ENCODE peak calls at places on chromosomes 11 and 22, in seven cellular contexts. J is CD4-positive, alpha-beta T cell; L is CD8-positive, alpha-beta T cell; Y is GM12865; Q is PC-9; Z is right atrium auricular region; S is heart left ventricle. R is an unnamed sample.

GRCh38 chr11:58731819-58732218 is at the start of gene GLYAT:
- DNase-seq in Q (no peak), L (no peak), Z (no peak), Y (no peak), S (no peak), J (no peak), R (no peak)

GRCh38 chr11:34311126-34311525 is 46.7 kb downstream of the ABTB2 start:
- DNase-seq in J (no peak), L (no peak), Z (no peak), Y (no peak), Q (no peak), S (peak), R (no peak)

GRCh38 chr11:117384045-117384444 is 56.4 kb downstream of the CEP164 start:
- DNase-seq in J (no peak), Y (no peak), S (no peak), L (no peak), Q (no peak), Z (no peak), R (no peak)

GRCh38 chr11:33847251-33847650 is 44.6 kb downstream of the LMO2 start:
- DNase-seq in Z (no peak), J (no peak), L (no peak), Q (no peak), S (no peak), Y (no peak), R (no peak)

GRCh38 chr11:108206171-108206570 is 16.3 kb downstream of the NPAT start:
- DNase-seq in Z (no peak), J (no peak), L (no peak), S (no peak), Y (no peak), Q (no peak), R (no peak)

GRCh38 chr22:33811686-33812085 is 108.6 kb downstream of the LARGE1 start:
- DNase-seq in J (no peak), Q (no peak), L (no peak), S (peak), Y (no peak), Z (peak), R (no peak)

GRCh38 chr11:19697721-19698121 is 14.9 kb upstream of the NAV2 start:
- DNase-seq in J (no peak), Y (no peak), L (no peak), Q (no peak), Z (no peak), S (no peak), R (no peak)

GRCh38 chr11:126112547-126112946 is 49.9 kb upstream of the CDON start:
- DNase-seq in Q (no peak), L (no peak), Y (no peak), J (no peak), S (peak), Z (peak), R (no peak)

GRCh38 chr11:10158461-10158860 is 135.6 kb downstream of the SBF2 start:
- DNase-seq in Q (no peak), L (no peak), S (no peak), J (no peak), Y (no peak), Z (no peak), R (no peak)

GRCh38 chr11:83816572-83817187 is 530.5 kb upstream of the CCDC90B start:
- DNase-seq in Y (peak), J (no peak), S (no peak), Z (no peak), L (no peak), Q (no peak), R (peak)

GRCh38 chr11:75547617-75548054 is 14.4 kb upstream of the SERPINH1 start:
- DNase-seq in Z (peak), Q (peak), J (no peak), S (peak), L (peak), Y (peak), R (peak)

GRCh38 chr11:95108159-95108611 is 18.5 kb downstream of the ENDOD1 start:
- DNase-seq in J (no peak), L (no peak), Z (no peak), Q (peak), S (peak), Y (no peak), R (no peak)

GRCh38 chr11:72805214-72805613 is 9.0 kb upstream of the ATG16L2 start:
- DNase-seq in Y (no peak), J (no peak), Z (no peak), S (no peak), Q (no peak), L (no peak), R (no peak)

GRCh38 chr11:7591992-7592391 is 78.2 kb downstream of the PPFIBP2 start:
- DNase-seq in Z (no peak), Y (peak), Q (no peak), J (no peak), L (no peak), S (no peak), R (no peak)

GRCh38 chr11:112292785-112293407 is 32.2 kb upstream of the PLET1 start:
- DNase-seq in Q (peak), Y (no peak), Z (peak), S (no peak), J (no peak), L (no peak), R (no peak)

GRCh38 chr11:33094157-33094556 is 54.8 kb downstream of the TCP11L1 start:
- DNase-seq in Q (no peak), Y (no peak), Z (no peak), J (no peak), L (no peak), S (no peak), R (no peak)

GRCh38 chr11:65438257-65439151 is 15.9 kb downstream of the NEAT1 start:
- DNase-seq in Y (no peak), S (peak), Q (no peak), Z (no peak), L (no peak), J (no peak), R (no peak)

GRCh38 chr11:67286621-67287333 is 2.3 kb upstream of the ANKRD13D start:
- DNase-seq in Z (no peak), S (no peak), Q (no peak), J (no peak), L (peak), Y (no peak), R (no peak)

GRCh38 chr11:15671216-15671615 is 556.5 kb downstream of the INSC start:
- DNase-seq in Y (no peak), L (no peak), S (no peak), Q (no peak), Z (no peak), J (no peak), R (no peak)

GRCh38 chr11:125299821-125300220 is 135.3 kb downstream of the PKNOX2 start:
- DNase-seq in Q (no peak), Z (no peak), L (no peak), J (no peak), Y (no peak), S (no peak), R (no peak)

GRCh38 chr22:42066133-42066761 is 4.4 kb downstream of the NAGA start:
- DNase-seq in Y (no peak), Q (no peak), S (no peak), J (no peak), Z (peak), L (no peak), R (no peak)

GRCh38 chr11:1000357-1000982 is 36.0 kb downstream of the MUC6 start:
- DNase-seq in S (no peak), Y (no peak), Q (no peak), Z (no peak), J (no peak), L (no peak), R (no peak)

GRCh38 chr11:9708544-9708943 is 44.7 kb downstream of the SWAP70 start:
- DNase-seq in L (no peak), S (no peak), Y (no peak), Q (no peak), Z (no peak), J (no peak), R (no peak)

GRCh38 chr22:44369241-44369652 is 56.5 kb upstream of the SHISAL1 start:
- DNase-seq in Z (no peak), J (no peak), S (no peak), Q (no peak), Y (no peak), L (no peak), R (no peak)

GRCh38 chr11:86460461-86461404 is 86.0 kb downstream of the CCDC81 start:
- DNase-seq in J (no peak), Y (no peak), Z (no peak), S (no peak), L (no peak), Q (no peak), R (no peak)

GRCh38 chr11:112249871-112250590 is 10.6 kb downstream of the PLET1 start:
- DNase-seq in S (no peak), J (no peak), Z (no peak), Q (no peak), L (no peak), Y (no peak), R (no peak)

GRCh38 chr22:29457730-29458129 is 19.3 kb downstream of the RFPL1 start:
- DNase-seq in Z (no peak), S (no peak), Y (peak), L (no peak), Q (no peak), J (no peak), R (peak)

GRCh38 chr11:44518968-44519550 is 46.4 kb upstream of the CD82 start:
- DNase-seq in Y (no peak), J (no peak), Z (no peak), Q (no peak), L (no peak), S (no peak), R (no peak)

GRCh38 chr11:92129811-92130210 is 94.8 kb upstream of the FAT3 start:
- DNase-seq in L (no peak), S (no peak), Q (no peak), Z (no peak), Y (no peak), J (no peak), R (no peak)

GRCh38 chr11:97548280-97548679 is 1158.5 kb downstream of the JRKL start:
- DNase-seq in Y (no peak), L (no peak), S (no peak), Q (no peak), J (no peak), Z (no peak), R (no peak)

GRCh38 chr11:128627666-128628342 is 40.4 kb upstream of the ETS1 start:
- DNase-seq in S (no peak), Y (peak), J (no peak), Q (no peak), L (no peak), Z (peak), R (peak)
- TF ChIP-seq CTCF in S (no peak), Y (peak), J (no peak), Q (no peak), L (no peak), Z (no peak), R (no peak)

GRCh38 chr22:36331306-36331911 is 56.4 kb downstream of the MYH9 start:
- DNase-seq in Z (peak), L (peak), J (peak), Q (peak), S (peak), Y (peak), R (peak)
- TF ChIP-seq CTCF in Z (no peak), L (no peak), J (no peak), Q (no peak), S (no peak), Y (no peak), R (no peak)

GRCh38 chr11:17188675-17189074 is 19.1 kb downstream of the PIK3C2A start:
- DNase-seq in Q (no peak), Y (no peak), J (no peak), L (no peak), Z (no peak), S (no peak), R (no peak)
- TF ChIP-seq CTCF in Q (no peak), Y (no peak), J (no peak), L (no peak), Z (no peak), S (no peak), R (no peak)

DNA sequence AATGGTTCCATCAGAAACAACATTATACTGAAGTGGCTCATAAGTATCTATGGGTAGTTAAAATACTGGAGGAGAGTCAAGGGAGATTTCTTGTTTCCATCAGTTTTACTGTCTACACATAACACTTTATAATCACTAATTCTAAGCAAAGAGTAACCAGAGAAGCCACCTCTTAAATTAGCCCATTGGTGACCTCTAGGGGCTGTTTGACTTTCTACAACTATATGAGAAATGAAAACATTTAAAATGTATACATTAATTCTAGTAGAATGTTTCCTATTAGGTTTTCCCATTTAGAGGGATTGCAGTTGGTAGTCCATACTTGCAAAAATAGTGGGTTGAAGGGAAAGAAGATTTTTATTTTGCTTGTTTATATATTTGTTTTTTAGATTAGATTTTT is 504.3 kb downstream of the FAM181B start:
- DNase-seq in S (no peak), L (no peak), J (no peak), Q (no peak), Z (no peak), Y (peak), R (peak)
- TF ChIP-seq CTCF in S (no peak), L (no peak), J (no peak), Q (peak), Z (no peak), Y (peak), R (peak)

DNA sequence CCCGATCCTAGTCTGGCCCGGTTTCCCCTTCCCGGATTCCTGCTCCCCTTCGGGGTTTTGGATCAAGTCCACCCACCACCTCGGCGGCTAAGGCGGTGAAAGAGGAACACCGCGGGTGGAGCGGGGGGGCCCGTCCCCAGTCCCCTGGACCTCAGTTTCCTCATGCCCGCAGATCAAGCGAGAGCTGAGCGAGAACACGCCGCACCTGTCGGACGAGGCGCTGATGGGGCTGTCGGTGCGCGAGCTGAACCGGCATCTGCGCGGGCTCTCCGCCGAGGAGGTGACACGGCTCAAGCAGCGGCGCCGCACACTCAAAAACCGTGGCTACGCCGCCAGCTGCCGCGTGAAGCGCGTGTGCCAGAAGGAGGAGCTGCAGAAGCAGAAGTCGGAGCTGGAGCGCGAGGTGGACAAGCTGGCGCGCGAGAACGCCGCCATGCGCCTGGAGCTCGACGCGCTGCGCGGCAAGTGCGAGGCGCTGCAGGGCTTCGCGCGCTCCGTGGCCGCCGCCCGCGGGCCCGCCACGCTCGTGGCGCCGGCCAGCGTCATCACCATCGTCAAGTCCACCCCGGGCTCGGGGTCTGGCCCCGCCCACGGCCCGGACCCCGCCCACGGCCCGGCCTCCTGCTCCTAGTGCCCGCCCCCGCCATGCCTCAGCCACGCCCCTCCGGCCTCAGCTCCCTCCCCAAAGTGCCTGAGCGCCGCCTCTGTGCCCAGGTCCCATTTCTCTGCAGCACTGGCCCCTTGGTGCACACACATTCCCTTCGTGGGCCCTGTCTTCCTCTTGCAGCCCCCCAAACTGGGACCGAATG is 12.7 kb downstream of the MAFF start:
- DNase-seq in L (peak), Q (no peak), Z (peak), Y (peak), J (peak), S (no peak), R (peak)
- TF ChIP-seq CTCF in L (no peak), Q (no peak), Z (no peak), Y (peak), J (no peak), S (no peak), R (no peak)

GRCh38 chr11:11621881-11622706 is at the start of gene GALNT18:
- DNase-seq in L (peak), Z (peak), J (peak), Y (peak), S (peak), Q (peak), R (peak)

GRCh38 chr11:11620251-11620965 is 1.4 kb downstream of the GALNT18 start:
- DNase-seq in L (no peak), Z (peak), S (peak), Q (no peak), Y (peak), J (no peak), R (peak)

GRCh38 chr11:11622772-11623531 is 1.1 kb upstream of the GALNT18 start:
- DNase-seq in Q (no peak), S (no peak), Z (no peak), L (no peak), J (no peak), Y (no peak), R (no peak)

GRCh38 chr11:11620966-11621880 is 582 bp downstream of the GALNT18 start:
- DNase-seq in Z (no peak), L (no peak), S (peak), J (no peak), Y (peak), Q (no peak), R (peak)

DNA sequence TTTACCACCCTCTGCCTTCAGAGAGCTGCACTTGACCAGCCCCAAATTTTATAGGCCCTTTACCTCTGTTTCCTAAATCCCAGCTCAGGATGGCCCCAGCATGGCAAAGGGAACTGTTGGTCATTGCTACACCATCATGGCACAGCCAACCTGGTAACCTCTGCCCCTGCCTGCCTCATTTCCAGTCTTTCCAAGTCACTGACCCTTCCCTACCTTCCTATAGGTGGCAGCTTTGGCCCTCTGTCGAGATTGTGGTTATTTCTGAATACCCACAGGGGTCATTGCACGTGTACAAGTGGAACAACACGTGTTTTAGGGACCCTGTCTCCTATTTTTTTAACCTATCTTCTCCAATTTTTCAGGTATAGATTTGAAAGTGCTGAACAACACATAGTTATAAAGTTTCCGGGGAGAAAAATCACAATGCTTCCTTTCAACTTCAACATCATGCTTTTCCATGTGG is 2.8 kb downstream of the GALNT18 start:
- DNase-seq in J (no peak), Y (no peak), S (no peak), Z (no peak), Q (no peak), L (no peak), R (no peak)
- TF ChIP-seq CTCF in J (no peak), Y (no peak), S (peak), Z (no peak), Q (no peak), L (no peak), R (no peak)

GRCh38 chr11:107017433-107018227 is 646 bp downstream of the GUCY1A2 start:
- DNase-seq in Z (no peak), Q (no peak), S (peak), J (no peak), L (no peak), Y (peak), R (peak)
- TF ChIP-seq CTCF in Z (peak), Q (peak), S (peak), J (no peak), L (no peak), Y (peak), R (peak)

DNA sequence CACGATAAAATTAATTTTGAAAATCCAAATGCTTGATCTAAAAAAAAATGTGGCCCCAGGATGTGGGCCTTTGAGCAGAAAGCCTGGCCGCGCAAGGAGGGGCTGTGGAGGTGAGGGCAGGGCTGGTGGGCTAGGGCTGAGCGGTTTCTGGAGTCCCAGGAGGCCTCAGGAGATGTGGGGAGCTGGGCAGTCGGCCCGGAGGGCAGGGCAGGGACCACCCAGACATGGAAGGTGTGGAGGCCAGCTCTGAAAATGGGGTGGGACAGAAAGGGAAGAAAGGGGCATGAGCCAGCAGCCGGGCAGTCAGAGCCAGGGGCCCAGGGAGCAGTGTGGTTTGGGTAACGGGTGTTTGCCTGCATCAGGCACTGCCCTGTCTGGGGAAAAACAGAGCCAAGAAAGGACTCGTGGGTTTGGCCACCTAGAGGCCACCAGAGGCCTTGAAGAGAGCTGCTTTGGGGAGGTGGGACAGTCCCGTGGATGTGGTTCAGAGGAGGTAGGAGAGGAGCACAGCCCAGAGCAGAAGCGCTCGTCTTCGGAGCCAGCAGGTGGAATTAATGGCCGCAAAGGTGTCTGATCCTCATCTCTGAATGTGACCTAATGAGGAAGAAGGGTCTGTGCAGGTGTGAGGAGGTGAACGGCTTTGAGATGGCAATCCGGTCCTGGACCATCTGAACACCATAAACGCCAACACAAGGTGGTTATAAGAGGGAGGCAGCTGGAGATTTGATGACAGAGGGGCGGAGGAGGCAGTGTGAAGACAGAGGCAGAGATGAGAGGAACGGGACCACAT is 50.2 kb downstream of the IGF2 start:
- DNase-seq in Y (no peak), J (no peak), Q (no peak), L (no peak), Z (peak), S (no peak), R (no peak)
- TF ChIP-seq CTCF in Y (no peak), J (no peak), Q (no peak), L (no peak), Z (no peak), S (no peak), R (no peak)

GRCh38 chr22:30556388-30556787 is 9.8 kb upstream of the SEC14L6 start:
- DNase-seq in Q (no peak), J (no peak), Y (no peak), Z (no peak), L (no peak), S (no peak), R (no peak)
- TF ChIP-seq CTCF in Q (no peak), J (no peak), Y (peak), Z (no peak), L (no peak), S (no peak), R (no peak)

DNA sequence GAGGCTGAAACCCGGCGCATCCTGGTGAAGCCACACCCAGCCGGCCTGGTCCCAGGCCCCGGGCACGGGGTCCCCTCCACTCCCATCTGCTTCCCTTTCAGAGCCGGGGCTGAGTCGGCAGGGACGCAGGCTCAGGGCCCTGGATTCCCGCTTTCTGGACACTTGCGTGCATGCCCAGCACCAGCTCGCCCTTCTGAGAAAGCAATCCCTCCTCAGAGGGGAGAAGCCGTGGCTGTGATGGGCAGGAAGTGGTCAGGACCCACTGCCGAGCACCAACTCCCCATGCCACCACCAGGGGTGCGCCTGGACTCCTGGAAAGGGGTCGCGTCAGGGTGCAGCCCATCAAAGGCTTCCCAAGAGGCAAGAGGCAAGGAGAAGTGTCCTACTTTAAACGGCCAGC is 15.1 kb downstream of the CDKN1C start:
- DNase-seq in Y (no peak), S (no peak), Z (no peak), Q (no peak), L (no peak), J (no peak), R (no peak)
- TF ChIP-seq CTCF in Y (no peak), S (no peak), Z (no peak), Q (no peak), L (no peak), J (no peak), R (no peak)

R was measured in GM13977.